ENCODE peak calls at places on chromosomes 6 and 20, in ten cellular contexts. H, N, D, B, Y, K, R, A, M and W are unnamed samples.

GRCh38 chr20:47326718-47327137 is 29.8 kb downstream of the ZMYND8 start:
- DNase-seq in B (no peak), D (no peak), H (no peak), A (no peak), M (peak), K (no peak), R (no peak), N (no peak), Y (no peak), W (no peak)

GRCh38 chr20:49151437-49151836 is 36.7 kb downstream of the STAU1 start:
- DNase-seq in N (no peak), M (no peak), A (no peak), D (no peak), K (no peak), Y (no peak), B (no peak), H (no peak), R (no peak), W (no peak)

GRCh38 chr6:149847943-149848267 is 16.3 kb downstream of the LRP11 start:
- DNase-seq in N (no peak), M (no peak), R (no peak), K (no peak), A (no peak), D (no peak), H (no peak), Y (no peak), B (no peak), W (no peak)

GRCh38 chr6:165910184-165910583 is 247.1 kb upstream of the PDE10A start:
- DNase-seq in B (no peak), K (no peak), A (no peak), H (no peak), M (no peak), N (no peak), R (no peak), D (no peak), Y (no peak), W (no peak)

GRCh38 chr6:116012966-116013365 is 47.7 kb downstream of the FRK start:
- DNase-seq in R (no peak), H (peak), D (no peak), K (no peak), M (no peak), B (no peak), N (no peak), A (no peak), Y (no peak), W (no peak)

GRCh38 chr6:93416575-93417420 is 2.6 kb downstream of the EPHA7 start:
- DNase-seq in N (peak), B (peak), M (no peak), A (peak), D (peak), Y (no peak), H (no peak), R (peak), K (no peak), W (no peak)

GRCh38 chr20:62929051-62929538 is 2.8 kb upstream of the DIDO1 start:
- DNase-seq in D (peak), K (no peak), B (peak), H (peak), R (peak), M (peak), N (peak), Y (no peak), A (peak), W (no peak)

GRCh38 chr6:77638129-77638830 is 14.6 kb upstream of the MEI4 start:
- DNase-seq in H (peak), K (no peak), D (no peak), A (no peak), M (no peak), B (no peak), N (no peak), R (no peak), Y (no peak), W (no peak)

GRCh38 chr6:139271056-139271455 is 20.7 kb downstream of the TXLNB start:
- DNase-seq in D (no peak), M (no peak), B (no peak), N (no peak), H (peak), A (no peak), R (no peak), K (no peak), Y (no peak), W (no peak)

GRCh38 chr20:55266361-55266760 is 739.0 kb downstream of the CBLN4 start:
- DNase-seq in M (no peak), B (no peak), Y (no peak), D (no peak), K (no peak), A (no peak), H (no peak), R (no peak), N (no peak), W (no peak)

GRCh38 chr6:1787894-1788293 is 178.2 kb downstream of the FOXC1 start:
- DNase-seq in M (peak), H (peak), B (no peak), K (no peak), Y (no peak), A (no peak), R (no peak), D (no peak), N (no peak), W (no peak)

GRCh38 chr20:62285722-62286121 is 17.1 kb upstream of the ADRM1 start:
- DNase-seq in A (no peak), K (no peak), D (no peak), R (no peak), Y (no peak), B (no peak), N (no peak), H (no peak), M (no peak), W (no peak)

GRCh38 chr20:43736588-43737091 is 9.8 kb upstream of the GTSF1L start:
- DNase-seq in M (no peak), Y (no peak), A (no peak), R (no peak), H (no peak), K (no peak), B (no peak), D (no peak), N (no peak), W (no peak)

GRCh38 chr6:100633096-100633766 is 168.5 kb upstream of the SIM1 start:
- DNase-seq in K (peak), B (no peak), N (no peak), R (no peak), H (peak), Y (peak), M (peak), D (no peak), A (no peak), W (peak)

GRCh38 chr20:45408646-45409213 is 641 bp downstream of the DBNDD2 start:
- DNase-seq in Y (no peak), H (no peak), D (no peak), A (no peak), R (no peak), N (no peak), K (no peak), B (no peak), M (no peak), W (no peak)

GRCh38 chr6:106473807-106474206 is 113.3 kb downstream of the CRYBG1 start:
- DNase-seq in H (peak), A (no peak), R (no peak), Y (peak), D (no peak), M (peak), K (no peak), B (no peak), N (no peak), W (no peak)

GRCh38 chr6:166936079-166936787 is 20.1 kb downstream of the RNASET2 start:
- DNase-seq in M (no peak), H (no peak), B (no peak), N (no peak), Y (no peak), A (no peak), R (no peak), D (no peak), K (no peak), W (no peak)

GRCh38 chr6:128712898-128713297 is 170.0 kb upstream of the LAMA2 start:
- DNase-seq in R (no peak), D (no peak), N (no peak), H (no peak), K (no peak), M (no peak), A (no peak), B (no peak), Y (no peak), W (peak)

GRCh38 chr20:36728986-36729385 is 16.9 kb downstream of the NDRG3 start:
- DNase-seq in B (peak), H (peak), D (no peak), A (no peak), R (no peak), M (peak), N (no peak), K (no peak), Y (no peak), W (no peak)
- TF ChIP-seq CTCF in B (peak), H (peak), D (no peak), A (no peak), R (no peak), M (peak), N (no peak), K (no peak), Y (no peak), W (peak)

DNA sequence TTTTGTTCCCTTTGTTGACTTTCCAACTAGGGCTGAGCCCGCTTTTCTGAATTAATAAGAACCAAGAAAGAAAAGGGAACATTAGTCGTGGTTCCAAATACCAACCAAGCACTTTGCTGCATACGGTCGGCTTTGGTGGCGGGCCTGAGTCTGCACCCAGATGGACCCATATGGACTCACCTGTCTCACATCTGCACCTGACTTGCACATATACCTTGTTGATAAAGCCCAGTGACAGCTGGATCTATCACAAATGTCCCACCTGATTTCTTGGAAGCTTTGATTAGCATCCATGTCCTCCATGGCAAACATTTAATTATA is 39.0 kb downstream of the TPD52L1 start:
- DNase-seq in M (no peak), B (no peak), R (no peak), N (peak), A (no peak), K (no peak), H (no peak), Y (no peak), D (no peak), W (no peak)
- TF ChIP-seq CTCF in M (peak), B (peak), R (peak), N (no peak), A (no peak), K (peak), H (no peak), Y (no peak), D (peak), W (no peak)

DNA sequence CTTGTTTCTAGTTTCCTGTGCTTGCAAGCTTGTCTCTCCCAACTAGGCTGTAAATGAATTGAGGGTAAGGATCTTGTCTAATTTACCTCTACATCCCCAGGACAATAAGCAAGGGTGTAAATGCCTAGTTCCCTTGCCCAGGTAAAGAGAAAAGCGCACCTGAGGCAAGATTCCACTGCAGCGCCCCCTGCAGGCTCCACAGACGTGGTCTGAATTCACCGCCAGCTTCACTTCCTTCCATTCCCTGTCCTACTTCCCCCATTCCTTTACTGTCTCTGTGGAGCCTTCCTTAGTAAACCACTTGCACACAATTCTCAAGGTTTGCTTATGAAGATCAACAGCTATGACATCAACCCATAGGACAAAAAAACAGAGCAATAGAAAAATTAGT is 42.3 kb downstream of the ANKEF1 start:
- DNase-seq in Y (no peak), R (no peak), H (no peak), D (no peak), B (peak), M (no peak), K (no peak), A (no peak), N (peak), W (no peak)
- TF ChIP-seq CTCF in Y (peak), R (peak), H (peak), D (no peak), B (peak), M (peak), K (peak), A (peak), N (no peak), W (peak)

DNA sequence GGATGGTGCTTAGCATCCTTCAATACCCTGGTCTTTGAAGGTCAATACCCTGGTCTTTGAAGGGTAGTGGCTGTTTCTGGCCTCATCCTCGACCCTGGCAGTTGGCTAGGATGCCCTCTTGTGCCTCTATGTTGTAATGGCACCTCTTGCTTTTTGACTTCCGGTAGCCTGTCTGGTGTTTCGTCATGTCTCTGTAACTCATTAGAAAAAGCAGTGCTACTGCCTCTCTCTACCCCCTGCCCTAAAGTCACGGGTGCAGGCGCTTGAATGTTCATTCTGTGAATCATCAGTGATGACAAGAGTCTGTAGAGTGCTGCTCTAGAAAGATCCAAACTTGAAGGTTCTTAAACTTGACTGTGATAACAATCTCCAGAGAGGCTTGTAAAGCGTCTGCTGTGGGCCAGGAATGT is 28.3 kb downstream of the RSPO4 start:
- DNase-seq in B (peak), N (no peak), D (no peak), M (peak), H (peak), R (no peak), Y (peak), A (peak), K (peak), W (peak)
- TF ChIP-seq CTCF in B (peak), N (no peak), D (peak), M (peak), H (peak), R (peak), Y (peak), A (peak), K (peak), W (peak)

GRCh38 chr6:63635563-63636515 is at the start of gene PHF3:
- DNase-seq in Y (peak), K (no peak), N (peak), M (peak), A (peak), H (peak), R (peak), B (peak), D (peak), W (peak)
- TF ChIP-seq CTCF in Y (peak), K (peak), N (no peak), M (no peak), A (no peak), H (peak), R (no peak), B (peak), D (peak), W (no peak)

DNA sequence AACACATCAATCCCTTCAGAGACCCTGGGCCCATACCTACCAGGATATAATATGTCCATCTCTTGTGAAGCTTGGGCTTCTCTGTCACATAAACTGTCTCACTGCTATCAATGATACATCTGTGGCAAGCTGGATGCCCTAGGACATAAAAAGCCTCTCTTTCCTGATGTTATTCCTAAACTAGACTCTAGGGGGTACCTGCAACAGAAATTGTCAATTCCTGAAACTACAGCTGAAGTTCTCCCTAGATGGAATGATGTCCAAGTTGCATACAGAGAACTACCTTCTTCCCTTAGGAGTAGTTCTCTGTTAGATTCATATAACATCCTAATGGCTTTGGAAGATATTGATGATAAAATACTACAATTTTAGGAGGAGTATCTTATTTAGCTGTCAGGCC is 35.8 kb downstream of the TBX18 start:
- DNase-seq in M (peak), R (no peak), Y (no peak), K (peak), B (no peak), N (no peak), H (peak), D (no peak), A (no peak), W (no peak)
- TF ChIP-seq CTCF in M (peak), R (peak), Y (peak), K (peak), B (peak), N (no peak), H (peak), D (no peak), A (peak), W (peak)

GRCh38 chr6:119078449-119079287 is at the start of gene FAM184A:
- DNase-seq in H (peak), K (no peak), N (peak), A (peak), B (peak), Y (no peak), M (peak), R (peak), D (peak), W (no peak)

GRCh38 chr6:119076173-119076965 is 2.1 kb downstream of the FAM184A start:
- DNase-seq in Y (no peak), A (no peak), M (no peak), R (no peak), N (no peak), K (no peak), B (no peak), D (no peak), H (no peak), W (no peak)

GRCh38 chr6:119079288-119079809 is 885 bp upstream of the FAM184A start:
- DNase-seq in Y (no peak), K (no peak), A (no peak), B (no peak), N (no peak), M (peak), D (no peak), R (no peak), H (peak), W (no peak)

GRCh38 chr6:119076966-119077642 is 1.4 kb downstream of the FAM184A start:
- DNase-seq in H (no peak), R (no peak), N (no peak), M (no peak), B (no peak), K (no peak), A (no peak), Y (no peak), D (no peak), W (no peak)

GRCh38 chr6:119077643-119078448 is 618 bp downstream of the FAM184A start:
- DNase-seq in R (peak), B (peak), Y (no peak), M (no peak), H (peak), D (no peak), K (peak), N (peak), A (peak), W (no peak)
- TF ChIP-seq CTCF in R (no peak), B (peak), Y (no peak), M (no peak), H (no peak), D (no peak), K (peak), N (no peak), A (no peak), W (no peak)